ENCODE peak calls at places on chromosomes 1 and 21, in nine cellular contexts. One of them, this sample, is unnamed.

GRCh38 chr1:158185770-158186705 is 5.3 kb downstream of the CD1D start:
- DNase-seq in kidney: no peak
- DNase-seq in fibroblast of lung: no peak
- DNase-seq in IMR-90: no peak
- DNase-seq in adipocyte: no peak
- DNase-seq in mesenchymal stem cell: peak
- DNase-seq in HCT116: no peak
- DNase-seq in GM23248: no peak
- DNase-seq in mammary epithelial cell: no peak
- DNase-seq in this sample: no peak

GRCh38 chr1:56120021-56120420 is 459.3 kb downstream of the PLPP3 start:
- DNase-seq in kidney: no peak
- DNase-seq in fibroblast of lung: peak
- DNase-seq in IMR-90: peak
- DNase-seq in adipocyte: peak
- DNase-seq in mesenchymal stem cell: peak
- DNase-seq in HCT116: no peak
- DNase-seq in GM23248: peak
- DNase-seq in mammary epithelial cell: no peak
- DNase-seq in this sample: no peak

GRCh38 chr1:223243441-223244050 is 100.5 kb upstream of the TLR5 start:
- DNase-seq in kidney: no peak
- DNase-seq in fibroblast of lung: no peak
- DNase-seq in IMR-90: no peak
- DNase-seq in adipocyte: no peak
- DNase-seq in mesenchymal stem cell: no peak
- DNase-seq in HCT116: no peak
- DNase-seq in GM23248: no peak
- DNase-seq in mammary epithelial cell: no peak
- DNase-seq in this sample: no peak

GRCh38 chr1:5198328-5198727 is 543.9 kb downstream of the AJAP1 start:
- DNase-seq in kidney: no peak
- DNase-seq in fibroblast of lung: no peak
- DNase-seq in IMR-90: no peak
- DNase-seq in adipocyte: no peak
- DNase-seq in mesenchymal stem cell: no peak
- DNase-seq in HCT116: no peak
- DNase-seq in GM23248: no peak
- DNase-seq in mammary epithelial cell: no peak
- DNase-seq in this sample: no peak

GRCh38 chr1:219155140-219155539 is 18.5 kb upstream of the LYPLAL1 start:
- DNase-seq in kidney: no peak
- DNase-seq in fibroblast of lung: no peak
- DNase-seq in IMR-90: peak
- DNase-seq in adipocyte: no peak
- DNase-seq in mesenchymal stem cell: no peak
- DNase-seq in HCT116: no peak
- DNase-seq in GM23248: no peak
- DNase-seq in mammary epithelial cell: no peak
- DNase-seq in this sample: no peak

GRCh38 chr1:200445213-200445612 is 35.4 kb upstream of the ZNF281 start:
- DNase-seq in kidney: no peak
- DNase-seq in fibroblast of lung: no peak
- DNase-seq in IMR-90: peak
- DNase-seq in adipocyte: no peak
- DNase-seq in mesenchymal stem cell: peak
- DNase-seq in HCT116: no peak
- DNase-seq in GM23248: peak
- DNase-seq in mammary epithelial cell: peak
- DNase-seq in this sample: no peak

GRCh38 chr1:216936779-216937178 is 213.6 kb upstream of the ESRRG start:
- DNase-seq in kidney: no peak
- DNase-seq in fibroblast of lung: no peak
- DNase-seq in IMR-90: no peak
- DNase-seq in adipocyte: no peak
- DNase-seq in mesenchymal stem cell: no peak
- DNase-seq in HCT116: no peak
- DNase-seq in GM23248: no peak
- DNase-seq in mammary epithelial cell: no peak
- DNase-seq in this sample: no peak

GRCh38 chr1:153985984-153986761 is at the start of gene RAB13:
- DNase-seq in kidney: peak
- DNase-seq in fibroblast of lung: peak
- DNase-seq in IMR-90: peak
- DNase-seq in adipocyte: peak
- DNase-seq in mesenchymal stem cell: peak
- DNase-seq in HCT116: peak
- DNase-seq in GM23248: peak
- DNase-seq in mammary epithelial cell: peak
- DNase-seq in this sample: peak

GRCh38 chr1:180854456-180854855 is 58.2 kb upstream of the KIAA1614 start:
- DNase-seq in kidney: no peak
- DNase-seq in fibroblast of lung: no peak
- DNase-seq in IMR-90: no peak
- DNase-seq in adipocyte: no peak
- DNase-seq in mesenchymal stem cell: no peak
- DNase-seq in HCT116: no peak
- DNase-seq in GM23248: no peak
- DNase-seq in mammary epithelial cell: peak
- DNase-seq in this sample: no peak

GRCh38 chr1:90504509-90504908 is 212.6 kb downstream of the BARHL2 start:
- DNase-seq in kidney: no peak
- DNase-seq in fibroblast of lung: no peak
- DNase-seq in IMR-90: no peak
- DNase-seq in adipocyte: no peak
- DNase-seq in mesenchymal stem cell: no peak
- DNase-seq in HCT116: no peak
- DNase-seq in GM23248: no peak
- DNase-seq in mammary epithelial cell: no peak
- DNase-seq in this sample: no peak

DNA sequence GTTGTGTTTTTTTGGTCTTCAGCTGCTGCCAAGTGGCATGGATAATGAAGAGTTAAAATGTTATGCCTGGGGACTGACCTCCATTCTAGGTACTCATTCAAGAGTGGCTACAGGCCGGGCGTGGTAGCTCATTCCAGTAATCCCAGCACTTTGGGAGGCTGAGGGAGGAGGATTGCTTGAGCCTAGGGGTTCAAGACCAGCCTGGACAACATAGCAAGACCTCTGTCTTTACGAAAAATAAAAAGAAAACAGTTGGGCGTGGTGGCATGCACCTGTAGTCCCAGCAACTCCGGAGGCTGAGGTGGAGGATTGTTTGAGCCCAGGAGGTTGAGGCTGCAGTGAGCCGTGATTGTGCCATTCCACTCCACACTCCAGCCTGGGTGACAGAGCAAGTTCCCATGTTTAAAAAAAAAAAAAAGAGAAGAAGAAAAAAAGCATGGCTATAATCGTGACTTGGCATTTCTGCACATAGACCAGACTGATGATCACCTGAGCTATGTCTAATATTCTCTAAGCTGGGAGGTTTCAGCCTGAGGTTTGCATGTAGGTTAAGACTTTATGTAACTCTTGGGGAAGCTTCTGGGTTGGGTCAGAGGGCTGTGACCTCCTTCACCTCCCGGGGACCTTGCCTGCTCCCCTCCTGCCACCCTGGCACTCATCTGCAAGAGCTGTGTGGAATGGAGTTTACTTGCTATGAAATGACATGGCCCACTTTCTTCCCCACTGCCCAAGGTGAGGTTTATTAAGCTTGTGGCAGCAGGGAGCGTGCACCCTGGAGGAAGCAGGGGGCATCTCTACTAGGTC is 51.3 kb downstream of the DHRS3 start:
- DNase-seq in kidney: no peak
- DNase-seq in fibroblast of lung: no peak
- DNase-seq in IMR-90: no peak
- DNase-seq in adipocyte: no peak
- DNase-seq in mesenchymal stem cell: no peak
- DNase-seq in HCT116: no peak
- DNase-seq in GM23248: no peak
- DNase-seq in mammary epithelial cell: no peak
- DNase-seq in this sample: no peak
- H3K9ac ChIP-seq in kidney: no peak
- H3K9ac ChIP-seq in fibroblast of lung: no peak
- H3K9ac ChIP-seq in IMR-90: no peak
- H3K9ac ChIP-seq in adipocyte: no peak
- H3K9ac ChIP-seq in mesenchymal stem cell: no peak
- H3K9ac ChIP-seq in HCT116: no peak
- H3K9ac ChIP-seq in GM23248: no peak
- H3K9ac ChIP-seq in mammary epithelial cell: no peak
- H3K9ac ChIP-seq in this sample: no peak

GRCh38 chr21:33396436-33396835 is 6.8 kb upstream of the IFNGR2 start:
- DNase-seq in kidney: no peak
- DNase-seq in fibroblast of lung: no peak
- DNase-seq in IMR-90: no peak
- DNase-seq in adipocyte: no peak
- DNase-seq in mesenchymal stem cell: no peak
- DNase-seq in HCT116: no peak
- DNase-seq in GM23248: no peak
- DNase-seq in mammary epithelial cell: no peak
- DNase-seq in this sample: no peak
- H3K9ac ChIP-seq in kidney: no peak
- H3K9ac ChIP-seq in fibroblast of lung: no peak
- H3K9ac ChIP-seq in IMR-90: no peak
- H3K9ac ChIP-seq in adipocyte: no peak
- H3K9ac ChIP-seq in mesenchymal stem cell: peak
- H3K9ac ChIP-seq in HCT116: no peak
- H3K9ac ChIP-seq in GM23248: no peak
- H3K9ac ChIP-seq in mammary epithelial cell: no peak
- H3K9ac ChIP-seq in this sample: no peak

GRCh38 chr1:30753660-30754123 is 3.9 kb downstream of the LAPTM5 start:
- DNase-seq in kidney: no peak
- DNase-seq in fibroblast of lung: no peak
- DNase-seq in IMR-90: no peak
- DNase-seq in adipocyte: no peak
- DNase-seq in mesenchymal stem cell: no peak
- DNase-seq in HCT116: no peak
- DNase-seq in GM23248: no peak
- DNase-seq in mammary epithelial cell: no peak
- DNase-seq in this sample: no peak
- H3K9ac ChIP-seq in kidney: no peak
- H3K9ac ChIP-seq in fibroblast of lung: no peak
- H3K9ac ChIP-seq in IMR-90: no peak
- H3K9ac ChIP-seq in adipocyte: no peak
- H3K9ac ChIP-seq in mesenchymal stem cell: no peak
- H3K9ac ChIP-seq in HCT116: no peak
- H3K9ac ChIP-seq in GM23248: no peak
- H3K9ac ChIP-seq in mammary epithelial cell: no peak
- H3K9ac ChIP-seq in this sample: peak

GRCh38 chr1:198776602-198777029 is 137.8 kb downstream of the PTPRC start:
- DNase-seq in kidney: no peak
- DNase-seq in fibroblast of lung: peak
- DNase-seq in IMR-90: peak
- DNase-seq in adipocyte: peak
- DNase-seq in mesenchymal stem cell: peak
- DNase-seq in HCT116: no peak
- DNase-seq in GM23248: peak
- DNase-seq in mammary epithelial cell: peak
- DNase-seq in this sample: no peak
- H3K9ac ChIP-seq in kidney: no peak
- H3K9ac ChIP-seq in fibroblast of lung: no peak
- H3K9ac ChIP-seq in IMR-90: peak
- H3K9ac ChIP-seq in adipocyte: no peak
- H3K9ac ChIP-seq in mesenchymal stem cell: no peak
- H3K9ac ChIP-seq in HCT116: no peak
- H3K9ac ChIP-seq in GM23248: peak
- H3K9ac ChIP-seq in mammary epithelial cell: no peak
- H3K9ac ChIP-seq in this sample: no peak

DNA sequence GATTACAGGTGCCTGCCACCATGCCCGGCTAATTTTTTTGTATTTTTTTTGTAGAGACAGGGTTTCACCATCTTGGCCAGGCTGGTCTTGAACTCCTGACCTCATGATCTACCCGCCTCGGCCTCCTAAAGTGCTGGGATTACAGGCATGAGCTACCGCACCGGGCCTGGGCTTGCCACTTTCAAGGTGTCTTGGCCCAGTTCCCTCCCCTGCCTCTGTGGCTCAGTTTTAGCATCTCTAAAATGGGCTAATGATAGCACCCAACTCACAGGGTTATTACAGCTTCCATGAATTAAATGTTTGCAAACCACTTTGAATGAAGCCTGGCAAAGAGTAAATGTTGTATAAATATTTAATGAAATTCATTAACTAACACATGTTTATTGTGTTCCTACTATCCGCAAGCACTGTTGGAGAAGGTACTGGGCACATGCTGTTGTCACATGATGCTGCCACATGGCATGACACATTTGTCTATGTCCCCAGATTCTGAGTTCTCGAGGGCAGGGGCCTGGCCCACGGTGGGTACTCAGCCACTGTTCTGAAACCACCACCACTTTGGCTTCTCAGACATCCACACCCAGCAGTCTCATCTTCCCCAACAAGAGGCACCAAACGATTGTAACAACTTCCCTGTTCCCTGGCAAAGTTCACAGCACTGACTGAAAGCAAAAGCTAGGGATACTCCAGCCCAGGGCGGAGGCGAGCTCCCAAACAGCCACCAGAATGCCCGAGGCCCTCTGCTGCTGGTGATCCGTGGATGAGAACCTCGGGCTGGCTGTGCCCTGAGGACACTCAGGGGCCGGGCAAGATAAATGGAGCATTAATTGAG is 9.7 kb downstream of the IFFO2 start:
- DNase-seq in kidney: peak
- DNase-seq in fibroblast of lung: no peak
- DNase-seq in IMR-90: no peak
- DNase-seq in adipocyte: no peak
- DNase-seq in mesenchymal stem cell: no peak
- DNase-seq in HCT116: no peak
- DNase-seq in GM23248: peak
- DNase-seq in mammary epithelial cell: no peak
- DNase-seq in this sample: no peak
- H3K9ac ChIP-seq in kidney: no peak
- H3K9ac ChIP-seq in fibroblast of lung: no peak
- H3K9ac ChIP-seq in IMR-90: no peak
- H3K9ac ChIP-seq in adipocyte: peak
- H3K9ac ChIP-seq in mesenchymal stem cell: peak
- H3K9ac ChIP-seq in HCT116: no peak
- H3K9ac ChIP-seq in GM23248: peak
- H3K9ac ChIP-seq in mammary epithelial cell: peak
- H3K9ac ChIP-seq in this sample: no peak